ENCODE peak calls at places on chromosomes 2 and 18, in five cellular contexts. V, L, J, U and R are unnamed samples.

GRCh38 chr18:68494802-68495560 is 219.9 kb downstream of the TMX3 start:
- DNase-seq in J (no peak), L (no peak), V (no peak), U (no peak), R (peak)

GRCh38 chr2:112646102-112646719 is 472 bp downstream of the SLC20A1 start:
- DNase-seq in U (no peak), L (no peak), V (no peak), J (peak), R (peak)

GRCh38 chr2:55842009-55842408 is 81.6 kb downstream of the EFEMP1 start:
- DNase-seq in V (no peak), J (no peak), U (no peak), L (peak), R (no peak)

GRCh38 chr2:54944724-54945326 is 105.4 kb downstream of the RTN4 start:
- DNase-seq in J (no peak), U (no peak), V (no peak), L (no peak), R (no peak)

GRCh38 chr2:241986836-241987641 is 117.5 kb downstream of the RTP5 start:
- DNase-seq in U (no peak), V (no peak), J (no peak), L (no peak), R (no peak)

GRCh38 chr2:148796735-148797512 is 78.1 kb upstream of the KIF5C start:
- DNase-seq in J (no peak), V (no peak), L (no peak), U (no peak), R (no peak)

GRCh38 chr2:27965841-27966240 is 75.3 kb downstream of the BABAM2 start:
- DNase-seq in V (no peak), J (no peak), L (no peak), U (no peak), R (no peak)

GRCh38 chr2:196234672-196235071 is 63.3 kb upstream of the STK17B start:
- DNase-seq in V (peak), L (peak), U (no peak), J (no peak), R (no peak)

GRCh38 chr2:232680006-232680405 is 17.1 kb upstream of the GIGYF2 start:
- DNase-seq in L (peak), V (no peak), J (no peak), U (no peak), R (no peak)

GRCh38 chr2:64989982-64990614 is 899 bp downstream of the SLC1A4 start:
- DNase-seq in V (no peak), U (no peak), J (no peak), L (no peak), R (peak)

GRCh38 chr2:112938904-112939303 is 27.9 kb downstream of the IL37 start:
- DNase-seq in U (no peak), V (peak), J (no peak), L (peak), R (no peak)

GRCh38 chr18:23220355-23220754 is 85.1 kb downstream of the CABLES1 start:
- DNase-seq in L (no peak), U (no peak), V (no peak), J (no peak), R (no peak)

GRCh38 chr2:112187805-112188596 is 49.8 kb downstream of the FBLN7 start:
- DNase-seq in L (no peak), J (no peak), V (peak), U (no peak), R (no peak)

GRCh38 chr18:56028514-56028913 is 440.5 kb upstream of the TCF4 start:
- DNase-seq in V (no peak), L (peak), U (no peak), J (no peak), R (no peak)

GRCh38 chr2:196336715-196337617 is 165.6 kb upstream of the STK17B start:
- DNase-seq in L (no peak), J (no peak), U (no peak), V (peak), R (no peak)

GRCh38 chr2:73107211-73107926 is 5.4 kb downstream of the RAB11FIP5 start:
- DNase-seq in U (no peak), J (no peak), L (no peak), V (no peak), R (peak)

GRCh38 chr2:240377366-240377765 is 58.1 kb upstream of the GPC1 start:
- DNase-seq in L (no peak), V (no peak), U (no peak), J (no peak), R (no peak)

GRCh38 chr2:227460079-227460485 is 11.9 kb upstream of the AGFG1 start:
- DNase-seq in U (no peak), L (no peak), J (no peak), V (peak), R (no peak)

GRCh38 chr2:210480764-210481163 is 4.2 kb upstream of the LANCL1 start:
- DNase-seq in J (no peak), U (no peak), V (no peak), L (no peak), R (no peak)

GRCh38 chr18:78986018-78986481 is 6.4 kb downstream of the SALL3 start:
- DNase-seq in U (no peak), J (no peak), L (no peak), V (no peak), R (no peak)

GRCh38 chr2:204892506-204893255 is 347.4 kb downstream of the PARD3B start:
- DNase-seq in U (no peak), L (no peak), J (no peak), V (peak), R (no peak)

GRCh38 chr2:39673018-39673417 is 7.3 kb downstream of the TMEM178A start:
- DNase-seq in U (no peak), J (no peak), V (no peak), L (no peak), R (no peak)

GRCh38 chr2:106267997-106268396 is 73.9 kb upstream of the UXS1 start:
- DNase-seq in U (no peak), J (no peak), V (no peak), L (no peak), R (no peak)

GRCh38 chr2:134679740-134680139 is 39.1 kb downstream of the TMEM163 start:
- DNase-seq in U (no peak), L (no peak), V (no peak), J (no peak), R (no peak)

GRCh38 chr2:97870396-97870843 is 125.3 kb downstream of the TMEM131 start:
- DNase-seq in L (peak), J (no peak), U (no peak), V (peak), R (no peak)

GRCh38 chr2:226087051-226087450 is 687.5 kb downstream of the NYAP2 start:
- DNase-seq in U (no peak), L (no peak), J (no peak), V (no peak), R (no peak)

GRCh38 chr2:226116346-226116745 is 683.3 kb downstream of the IRS1 start:
- DNase-seq in V (no peak), U (no peak), L (no peak), J (no peak), R (no peak)

GRCh38 chr2:61763605-61764034 is 90.2 kb downstream of the FAM161A start:
- DNase-seq in U (peak), L (no peak), J (peak), V (peak), R (peak)

GRCh38 chr2:63590621-63591408 is 2.1 kb downstream of the MDH1 start:
- DNase-seq in U (no peak), V (no peak), J (no peak), L (no peak), R (no peak)

GRCh38 chr2:172088245-172089004 is 3.1 kb downstream of the DLX1 start:
- DNase-seq in U (no peak), V (no peak), L (no peak), J (no peak), R (no peak)

GRCh38 chr2:224722777-224723176 is 6.6 kb upstream of the CCDC195 start:
- DNase-seq in U (no peak), J (no peak), V (no peak), L (no peak), R (no peak)

GRCh38 chr2:72035518-72036172 is 112.0 kb downstream of the CYP26B1 start:
- DNase-seq in V (no peak), J (no peak), U (no peak), L (no peak), R (no peak)